ENCODE peak calls at places on chromosomes 4 and X, in ten cellular contexts. T, R, D, J, Q, O, K, X, S and E are unnamed samples.
A peak's percentile ranks its signal among the peaks of the same experiment; 100 is the strongest.

GRCh38 chr4:903066-904046 is 28.8 kb downstream of the GAK start:
- DNase-seq in J (no peak), T (no peak), K (no peak), O (no peak), X (no peak), R (no peak), S (no peak), Q (no peak), D (no peak), E (no peak)

GRCh38 chr4:181006509-181007290 is 1236.5 kb upstream of the TENM3 start:
- DNase-seq in D (no peak), S (no peak), T (peak; percentile 24), J (no peak), R (no peak), X (peak; percentile 15), O (no peak), Q (no peak), K (no peak), E (no peak)

GRCh38 chrX:133608406-133608805 is 193.1 kb upstream of the GPC4 start:
- DNase-seq in D (peak; percentile 2), J (no peak), R (no peak), K (peak; percentile 86), X (peak; percentile 62), T (no peak), S (no peak), Q (no peak), O (no peak), E (no peak)

GRCh38 chrX:118254611-118255010 is 91.3 kb upstream of the WDR44 start:
- DNase-seq in R (no peak), X (peak; percentile 58), Q (peak; percentile 12), J (no peak), D (peak; percentile 57), T (no peak), K (peak; percentile 18), S (peak; percentile 7), O (peak; percentile 48), E (peak; percentile 56)

GRCh38 chrX:97984641-97985040 is 1100.9 kb downstream of the RPA4 start:
- DNase-seq in D (peak; percentile 22), R (no peak), K (peak; percentile 45), S (no peak), J (no peak), X (no peak), O (no peak), Q (no peak), T (no peak), E (no peak)

GRCh38 chrX:71619193-71619592 is 882 bp upstream of the CXCR3 start:
- DNase-seq in D (no peak), R (no peak), Q (no peak), S (no peak), X (no peak), T (no peak), J (no peak), O (no peak), K (peak; percentile 25), E (no peak)

GRCh38 chr4:181821039-181822004 is 421.9 kb upstream of the TENM3 start:
- DNase-seq in Q (peak; percentile 10), T (no peak), J (no peak), S (no peak), K (peak; percentile 86), D (peak; percentile 77), O (no peak), X (peak; percentile 68), R (no peak), E (peak; percentile 3)

GRCh38 chrX:120672841-120673530 is 43.1 kb upstream of the C1GALT1C1 start:
- DNase-seq in K (no peak), R (no peak), S (no peak), O (no peak), X (no peak), Q (no peak), T (no peak), D (no peak), J (no peak), E (no peak)

DNA sequence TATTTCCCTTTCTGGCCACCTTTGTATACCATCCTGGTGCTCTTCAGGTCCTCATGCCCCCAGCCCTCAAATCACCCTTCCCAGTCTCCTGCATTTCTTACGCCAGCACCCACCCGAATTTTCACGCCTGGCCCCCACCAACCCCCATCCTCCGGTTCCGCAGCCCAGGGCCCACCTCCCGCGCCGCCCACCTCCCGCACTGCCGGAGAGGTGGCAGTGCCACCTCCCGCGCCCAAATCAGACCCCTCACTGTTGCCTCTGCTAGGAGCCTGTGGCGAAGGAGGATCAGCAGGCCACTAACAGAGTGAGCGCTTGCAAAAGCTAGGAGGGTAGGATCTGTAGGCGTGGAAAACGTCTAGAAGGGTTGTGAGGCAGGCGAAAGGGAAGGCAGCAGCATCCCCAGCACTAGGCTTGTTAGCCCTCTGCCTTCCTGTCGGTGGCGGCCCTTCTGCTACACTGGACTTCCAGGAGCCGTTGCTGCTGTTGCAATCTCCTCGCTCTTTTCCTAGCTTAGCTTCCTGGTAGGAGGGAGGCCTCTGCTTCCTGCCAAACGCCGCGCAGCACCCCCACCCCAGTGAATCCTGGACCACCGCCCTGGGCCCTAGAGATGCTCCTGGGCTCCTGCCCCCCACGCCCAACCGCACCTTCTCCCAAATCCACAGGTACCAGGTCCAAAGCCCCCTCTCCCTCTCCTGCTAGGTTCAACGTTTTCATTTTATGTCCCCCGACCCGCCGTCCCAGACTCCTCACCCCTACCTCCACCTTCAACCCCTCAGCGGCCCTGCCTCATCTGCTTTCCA is 51.0 kb downstream of the SPIN2B start:
- DNase-seq in X (no peak), D (no peak), K (no peak), J (no peak), T (no peak), R (no peak), O (no peak), S (no peak), Q (no peak), E (no peak)
- H3K4me3 ChIP-seq in X (no peak overlapping the region), D (no peak overlapping the region), K (no peak overlapping the region), J (no peak overlapping the region), T (no peak overlapping the region), R (no peak overlapping the region), O (no peak overlapping the region), S (no peak overlapping the region), Q (no peak overlapping the region), E (no peak overlapping the region)

GRCh38 chrX:153779891-153780677 is 757 bp upstream of the SRPK3 start:
- DNase-seq in T (no peak), S (no peak), Q (no peak), J (no peak), R (no peak), X (no peak), O (no peak), D (no peak), K (no peak), E (no peak)

GRCh38 chrX:153776611-153777045 is 4.2 kb upstream of the SRPK3 start:
- DNase-seq in Q (no peak), T (no peak), K (no peak), D (no peak), S (no peak), J (no peak), X (no peak), R (no peak), O (no peak), E (no peak)

GRCh38 chrX:153778151-153778551 is 2.7 kb upstream of the SRPK3 start:
- DNase-seq in R (no peak), T (no peak), X (no peak), D (no peak), S (no peak), J (no peak), O (no peak), Q (no peak), K (no peak), E (no peak)

GRCh38 chrX:153777261-153778090 is 3.4 kb upstream of the SRPK3 start:
- DNase-seq in D (no peak), X (no peak), J (no peak), S (no peak), O (no peak), T (no peak), K (no peak), Q (no peak), R (no peak), E (no peak)

GRCh38 chrX:153778684-153779101 is 2.1 kb upstream of the SRPK3 start:
- DNase-seq in R (no peak), Q (no peak), K (no peak), D (no peak), X (no peak), J (no peak), S (no peak), T (no peak), O (no peak), E (no peak)
- TF ChIP-seq CTCF in R (peak; percentile 14), Q (no peak), K (no peak), D (no peak), X (no peak), J (no peak), S (no peak), T (no peak), O (no peak), E (no peak)

DNA sequence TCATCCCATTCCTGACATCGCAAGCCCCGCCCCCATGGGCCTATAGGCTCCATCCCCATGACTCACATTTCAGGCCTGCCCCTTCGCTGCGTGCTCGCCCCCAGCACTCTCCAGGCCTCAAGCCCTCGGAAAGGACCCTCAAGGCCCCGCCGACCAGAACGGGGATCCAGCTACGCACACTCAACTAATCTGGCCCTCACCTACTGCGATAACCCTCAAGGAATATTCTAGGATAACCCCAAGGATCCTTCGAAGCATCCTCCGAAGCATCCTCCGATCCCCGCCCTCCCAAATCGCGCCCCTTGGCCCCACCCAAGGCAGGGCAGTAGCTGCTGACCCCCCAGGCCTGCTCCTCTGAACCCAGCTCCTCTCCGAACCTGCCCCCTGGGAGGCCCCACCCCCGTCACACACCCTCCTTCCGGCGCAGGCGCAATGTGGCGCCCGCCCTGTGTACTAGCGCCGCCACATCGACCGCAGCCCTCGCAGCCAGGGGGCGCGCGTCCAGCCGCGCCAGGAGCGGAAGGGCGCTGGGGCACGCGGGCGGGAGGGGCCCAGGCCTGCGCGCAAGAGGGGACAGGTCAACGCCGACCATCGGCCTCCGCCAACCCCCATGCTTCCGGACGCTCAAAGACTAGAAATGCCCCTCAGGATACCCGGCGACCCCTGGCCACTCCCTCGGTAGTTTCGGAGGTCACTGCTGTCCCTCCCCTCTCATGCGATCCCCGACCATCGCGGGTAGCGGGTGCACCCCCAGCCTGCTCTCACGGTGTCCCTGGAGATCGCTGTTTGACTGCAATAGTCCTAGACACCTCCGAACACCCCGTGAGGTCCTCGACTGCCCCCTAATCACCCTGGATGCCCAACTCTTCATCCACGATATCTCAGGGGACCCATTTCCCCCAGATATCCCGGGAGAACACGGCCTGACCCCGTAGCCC is 6.4 kb upstream of the MAGIX start:
- DNase-seq in T (peak; percentile 94), J (peak; percentile 93), S (no peak), X (peak; percentile 86), D (peak; percentile 85), K (peak; percentile 79), Q (no peak), R (peak; percentile 23), O (peak; percentile 86), E (peak; percentile 89)
- H3K4me3 ChIP-seq in T (peak overlapping the region; percentile 53), J (peak overlapping the region; percentile 61), S (no peak overlapping the region), X (peak overlapping the region; percentile 43), D (peak overlapping the region; percentile 71), K (peak overlapping the region; percentile 54), Q (peak overlapping the region; percentile 55), R (peak overlapping the region; percentile 58), O (peak overlapping the region; percentile 57), E (peak overlapping the region; percentile 59)

DNA sequence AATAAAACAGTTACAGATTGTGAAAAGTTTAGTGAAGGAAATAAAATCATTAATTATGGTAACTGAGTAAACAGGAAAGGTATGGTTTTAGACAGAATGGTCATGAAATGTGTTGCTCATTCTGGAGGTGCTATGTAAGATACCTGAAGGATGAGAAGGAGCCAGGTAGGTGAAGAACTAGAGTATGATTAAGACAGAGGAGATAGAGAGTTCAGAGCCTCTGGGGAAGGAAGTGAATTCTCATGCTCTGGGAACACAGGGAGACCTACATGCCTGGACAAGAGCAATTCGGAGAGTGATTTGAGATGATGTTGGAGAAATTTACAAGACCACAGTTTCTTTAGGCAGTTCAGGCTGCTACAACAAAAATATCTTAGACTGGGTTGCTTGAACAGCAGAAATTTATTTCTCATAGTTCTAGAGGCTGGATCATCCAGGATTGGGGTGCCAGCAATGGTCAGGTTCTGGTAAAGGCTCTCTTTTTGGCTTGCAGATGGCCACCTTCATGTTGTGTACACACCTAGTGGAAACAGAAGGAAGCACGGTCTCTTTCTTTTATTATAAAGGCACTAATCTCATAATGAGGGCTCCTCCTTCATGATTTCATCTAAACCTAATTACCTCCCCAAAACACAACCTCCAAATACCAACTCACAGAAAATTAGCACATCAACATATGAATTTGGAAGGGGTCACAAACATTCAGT is 1416.1 kb downstream of the PCDH7 start:
- DNase-seq in D (no peak), R (no peak), O (no peak), X (no peak), J (no peak), S (no peak), T (no peak), Q (no peak), K (no peak), E (no peak)
- TF ChIP-seq CTCF in D (no peak), R (no peak), O (no peak), X (no peak), J (no peak), S (no peak), T (no peak), Q (no peak), K (no peak), E (no peak)